ENCODE peak calls at places on chromosomes 5 and 9, in five cellular contexts. Y is cardiac muscle cell, M is Peyer's patch, S is endothelial cell of umbilical vein, I is tibial artery. N is an unnamed sample.

GRCh38 chr5:93589812-93590215 is 6.8 kb downstream of the NR2F1 start:
- DNase-seq in Y (no peak), M (no peak), S (no peak), I (no peak), N (no peak)

GRCh38 chr9:18185196-18185595 is 288.8 kb upstream of the ADAMTSL1 start:
- DNase-seq in Y (no peak), M (no peak), S (no peak), I (no peak), N (no peak)

GRCh38 chr5:111954516-111955337 is 197.7 kb upstream of the NREP start:
- DNase-seq in Y (no peak), M (no peak), S (no peak), I (no peak), N (no peak)

GRCh38 chr5:73311291-73312110 is 137.1 kb downstream of the FOXD1 start:
- DNase-seq in Y (peak; percentile 82), M (no peak), S (no peak), I (peak; percentile 45), N (no peak)

GRCh38 chr9:11163843-11164242 is 551.0 kb upstream of the PTPRD start:
- DNase-seq in Y (no peak), M (no peak), S (no peak), I (no peak), N (no peak)

GRCh38 chr9:137987244-137988030 is 109.9 kb downstream of the CACNA1B start:
- DNase-seq in Y (no peak), M (no peak), S (no peak), I (no peak), N (no peak)

GRCh38 chr9:134923466-134923865 is 5.8 kb upstream of the FCN1 start:
- DNase-seq in Y (no peak), M (no peak), S (no peak), I (no peak), N (no peak)

GRCh38 chr5:159095218-159095617 is 4.5 kb downstream of the EBF1 start:
- DNase-seq in Y (no peak), M (no peak), S (no peak), I (no peak), N (no peak)

GRCh38 chr5:124402144-124402581 is 344.3 kb downstream of the ZNF608 start:
- DNase-seq in Y (peak; percentile 14), M (no peak), S (peak; percentile 37), I (peak; percentile 48), N (no peak)

GRCh38 chr9:96875460-96876142 is 21.3 kb upstream of the ZNF782 start:
- DNase-seq in Y (peak; percentile 81), M (peak; percentile 75), S (peak; percentile 87), I (no peak), N (no peak)

GRCh38 chr5:93570294-93571110 is 10.5 kb downstream of the NR2F1-AS1 start:
- DNase-seq in Y (peak; percentile 48), M (no peak), S (no peak), I (no peak), N (no peak)

GRCh38 chr5:33563983-33564908 is 123.5 kb downstream of the TARS1 start:
- DNase-seq in Y (peak; percentile 51), M (no peak), S (no peak), I (no peak), N (no peak)

GRCh38 chr5:31763399-31763798 is 124.5 kb downstream of the PDZD2 start:
- DNase-seq in Y (no peak), M (no peak), S (no peak), I (no peak), N (no peak)

GRCh38 chr5:94433393-94434149 is 184.8 kb downstream of the KIAA0825 start:
- DNase-seq in Y (peak; percentile 94), M (no peak), S (peak; percentile 38), I (peak; percentile 54), N (no peak)

GRCh38 chr9:19379697-19380046 is 364 bp downstream of the RPS6 start:
- DNase-seq in Y (peak; percentile 47), M (no peak), S (peak; percentile 69), I (peak; percentile 26), N (no peak)

GRCh38 chr9:88387035-88387732 is 1.1 kb upstream of the SPIN1 start:
- DNase-seq in Y (peak; percentile 66), M (peak; percentile 83), S (no peak), I (peak; percentile 62), N (no peak)

GRCh38 chr5:139232161-139232724 is 34.1 kb upstream of the SIL1 start:
- DNase-seq in Y (no peak), M (no peak), S (no peak), I (no peak), N (no peak)

GRCh38 chr5:121006206-121006605 is 542.1 kb downstream of the PRR16 start:
- DNase-seq in Y (no peak), M (no peak), S (no peak), I (no peak), N (no peak)

GRCh38 chr9:86563350-86563749 is 209.1 kb upstream of the TUT7 start:
- DNase-seq in Y (no peak), M (no peak), S (no peak), I (no peak), N (no peak)

GRCh38 chr9:69036319-69036718 is 767 bp downstream of the FXN start:
- DNase-seq in Y (peak; percentile 28), M (no peak), S (no peak), I (no peak), N (no peak)

GRCh38 chr5:25009063-25009462 is 364.3 kb upstream of the CDH10 start:
- DNase-seq in Y (no peak), M (no peak), S (no peak), I (no peak), N (no peak)

GRCh38 chr5:127660048-127660733 is 11.3 kb downstream of the CTXN3 start:
- DNase-seq in Y (no peak), M (no peak), S (no peak), I (no peak), N (no peak)

GRCh38 chr9:114316605-114317230 is 6.2 kb upstream of the ORM1 start:
- DNase-seq in Y (no peak), M (no peak), S (no peak), I (no peak), N (no peak)

GRCh38 chr9:5843450-5844249 is 10.7 kb upstream of the ERMP1 start:
- DNase-seq in Y (peak; percentile 58), M (no peak), S (peak; percentile 61), I (no peak), N (no peak)

GRCh38 chr5:147763791-147764525 is 18.6 kb downstream of the JAKMIP2 start:
- DNase-seq in Y (peak; percentile 82), M (no peak), S (no peak), I (no peak), N (no peak)

GRCh38 chr5:146388418-146388817 is 49.8 kb downstream of the POU4F3 start:
- DNase-seq in Y (peak; percentile 29), M (no peak), S (no peak), I (no peak), N (no peak)

GRCh38 chr9:21549251-21549765 is 67.2 kb upstream of the IFNE start:
- DNase-seq in Y (peak; percentile 97), M (no peak), S (peak; percentile 100), I (no peak), N (no peak)

GRCh38 chr5:73031839-73032238 is 76.0 kb downstream of the FCHO2 start:
- DNase-seq in Y (peak; percentile 75), M (no peak), S (peak; percentile 54), I (no peak), N (no peak)

GRCh38 chr9:21904776-21905175 is 89.4 kb downstream of the CDKN2A start:
- DNase-seq in Y (no peak), M (no peak), S (no peak), I (no peak), N (no peak)

GRCh38 chr9:99055384-99055783 is 49.5 kb upstream of the TGFBR1 start:
- DNase-seq in Y (no peak), M (no peak), S (no peak), I (no peak), N (no peak)

GRCh38 chr5:73215891-73216610 is 43.1 kb downstream of the TMEM174 start:
- DNase-seq in Y (peak; percentile 75), M (peak; percentile 92), S (peak; percentile 82), I (peak; percentile 76), N (peak; percentile 58)

GRCh38 chr9:121718063-121718462 is 66.6 kb downstream of the DAB2IP start:
- DNase-seq in Y (peak; percentile 44), M (no peak), S (no peak), I (no peak), N (no peak)

GRCh38 chr5:116406306-116407041 is 168.1 kb downstream of the SEMA6A start:
- DNase-seq in Y (no peak), M (no peak), S (no peak), I (no peak), N (no peak)

GRCh38 chr5:6188344-6188743 is 190.0 kb downstream of the MED10 start:
- DNase-seq in Y (no peak), M (no peak), S (no peak), I (no peak), N (no peak)

GRCh38 chr5:136731241-136731885 is 366.0 kb upstream of the TRPC7 start:
- DNase-seq in Y (no peak), M (no peak), S (no peak), I (no peak), N (no peak)

GRCh38 chr5:178590141-178590923 is at the start of gene COL23A1:
- DNase-seq in Y (peak; percentile 60), M (no peak), S (peak; percentile 55), I (peak; percentile 39), N (peak; percentile 47)

DNA sequence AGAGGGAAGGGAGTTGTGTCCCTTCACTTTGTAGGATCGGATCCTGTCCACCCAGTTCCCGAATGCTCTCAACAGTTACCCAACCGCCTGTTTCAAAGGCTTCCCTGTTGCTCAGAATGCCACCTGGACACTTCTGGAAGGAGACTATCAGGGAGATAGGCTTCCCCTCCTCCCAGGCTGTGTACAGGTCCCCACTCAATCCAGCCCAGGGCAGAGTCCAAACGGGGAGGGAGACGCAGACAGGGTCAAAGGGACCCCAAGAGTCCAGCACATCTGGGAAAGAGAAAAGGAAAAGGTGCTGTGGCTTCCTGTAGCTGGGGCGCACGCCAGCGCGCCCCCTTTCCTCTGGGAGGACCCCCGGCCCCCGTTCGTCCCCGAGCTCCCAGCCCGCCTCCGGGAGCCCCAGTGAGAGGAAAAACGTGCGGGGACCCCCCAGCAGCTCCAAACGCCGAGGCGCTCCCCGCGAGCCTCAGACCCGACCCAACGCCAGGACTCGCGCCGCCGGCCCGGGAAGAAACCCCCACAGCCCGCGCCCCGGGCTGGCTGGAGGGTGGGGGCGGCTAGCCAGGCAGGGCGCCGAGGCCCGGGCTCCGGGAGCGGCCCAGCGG is 640 bp downstream of the SURF4 start:
- DNase-seq in Y (peak; percentile 43), M (peak; percentile 77), S (peak; percentile 58), I (no peak), N (no peak)
- H3K4me1 ChIP-seq in Y (no peaks in the 10 kb centered on the region), M (peaks cover 10% of the 10 kb centered on the region), S (peaks cover 10% of the 10 kb centered on the region), I (peaks cover 55% of the 10 kb centered on the region), N (peaks cover 38% of the 10 kb centered on the region)

DNA sequence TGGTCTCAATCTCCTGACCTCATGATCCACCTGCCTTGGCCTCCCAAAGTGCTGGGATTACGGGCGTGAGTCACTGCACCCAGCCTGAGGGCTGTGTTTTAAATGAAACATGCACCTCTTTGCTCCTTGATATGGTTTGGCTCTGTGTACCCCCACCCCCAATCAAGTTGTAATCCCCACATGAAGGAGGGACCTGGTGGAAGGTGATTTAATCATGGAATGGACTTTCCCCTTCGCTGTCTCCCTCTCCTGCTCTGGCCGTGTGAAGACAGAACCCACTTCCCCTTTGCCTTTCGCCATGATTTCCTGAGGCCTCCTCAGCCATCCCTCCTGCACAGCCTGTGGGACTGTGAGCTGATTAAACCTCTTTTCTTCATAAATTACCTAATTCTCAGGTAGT is 12.5 kb upstream of the NOTCH1 start:
- DNase-seq in Y (no peak), M (no peak), S (no peak), I (no peak), N (no peak)
- H3K27ac ChIP-seq in Y (no peak overlapping the region), M (no peak overlapping the region), S (no peak overlapping the region), I (peak overlapping the region; percentile 73), N (no peak overlapping the region)

GRCh38 chr9:130186051-130186450 is 13.8 kb downstream of the NCS1 start:
- DNase-seq in Y (no peak), M (no peak), S (peak; percentile 33), I (no peak), N (no peak)
- H3K4me1 ChIP-seq in Y (peaks cover 51% of the 10 kb centered on the region), M (no peaks in the 10 kb centered on the region), S (no peaks in the 10 kb centered on the region), I (peaks cover 99% of the 10 kb centered on the region), N (no peaks in the 10 kb centered on the region)

GRCh38 chr9:116238751-116239340 is 85.3 kb downstream of the PAPPA start:
- DNase-seq in Y (peak; percentile 46), M (no peak), S (no peak), I (no peak), N (no peak)
- H3K27ac ChIP-seq in Y (no peak overlapping the region), M (no peak overlapping the region), S (no peak overlapping the region), I (no peak overlapping the region), N (no peak overlapping the region)

N was measured in naive thymus-derived CD4-positive, alpha-beta T cell.